ENCODE peak calls at places on chromosomes 12 and 14, in four cellular contexts. Z is heart right ventricle, Q is AG09319, A is Panc1. E is an unnamed sample.
A peak's percentile ranks its signal among the peaks of the same experiment; 100 is the strongest.

GRCh38 chr14:30943694-30944093 is 69.3 kb downstream of the COCH start:
- DNase-seq in Z (no peak), Q (no peak), A (no peak), E (no peak)

GRCh38 chr12:54385251-54385914 is 850 bp upstream of the ZNF385A start:
- DNase-seq in Z (no peak), Q (no peak), A (no peak), E (no peak)

GRCh38 chr14:51095854-51096823 is 1.2 kb upstream of the TRIM9 start:
- DNase-seq in Z (peak; percentile 5), Q (no peak), A (no peak), E (no peak)

GRCh38 chr14:100896369-100897060 is 7.0 kb downstream of the RTL1 start:
- DNase-seq in Z (no peak), Q (no peak), A (no peak), E (no peak)

GRCh38 chr12:105713901-105714300 is 383.4 kb downstream of the C12orf75 start:
- DNase-seq in Z (no peak), Q (no peak), A (no peak), E (no peak)

GRCh38 chr12:40819427-40820108 is 127.3 kb downstream of the CNTN1 start:
- DNase-seq in Z (no peak), Q (no peak), A (no peak), E (peak; percentile 28)

GRCh38 chr12:86249856-86250255 is 6.3 kb downstream of the MGAT4C start:
- DNase-seq in Z (no peak), Q (no peak), A (no peak), E (no peak)

GRCh38 chr14:94998702-94999101 is 158.6 kb downstream of the DICER1 start:
- DNase-seq in Z (no peak), Q (no peak), A (no peak), E (no peak)

GRCh38 chr14:101009531-101009930 is 106.0 kb upstream of the RTL1 start:
- DNase-seq in Z (no peak), Q (no peak), A (no peak), E (no peak)

GRCh38 chr12:122858171-122858570 is 22.9 kb downstream of the HIP1R start:
- DNase-seq in Z (no peak), Q (no peak), A (no peak), E (no peak)

GRCh38 chr12:122836027-122836921 is 1.0 kb downstream of the HIP1R start:
- DNase-seq in Z (no peak), Q (no peak), A (no peak), E (peak; percentile 48)

GRCh38 chr14:99554184-99554583 is 49.8 kb downstream of the CCDC85C start:
- DNase-seq in Z (no peak), Q (no peak), A (no peak), E (no peak)

GRCh38 chr12:31518680-31519227 is 72.2 kb downstream of the DENND5B start:
- DNase-seq in Z (peak; percentile 31), Q (peak; percentile 96), A (peak; percentile 95), E (no peak)

GRCh38 chr14:75821828-75822521 is 159.8 kb downstream of the TGFB3 start:
- DNase-seq in Z (no peak), Q (no peak), A (no peak), E (no peak)

GRCh38 chr12:2462087-2462486 is 332.7 kb upstream of the FKBP4 start:
- DNase-seq in Z (no peak), Q (no peak), A (no peak), E (no peak)

GRCh38 chr12:81077686-81078441 is at the start of gene ACSS3:
- DNase-seq in Z (peak; percentile 78), Q (no peak), A (no peak), E (no peak)

GRCh38 chr12:113109360-113109759 is 26.2 kb downstream of the RASAL1 start:
- DNase-seq in Z (no peak), Q (no peak), A (no peak), E (no peak)

GRCh38 chr12:109482894-109483293 is 5.5 kb downstream of the UBE3B start:
- DNase-seq in Z (no peak), Q (no peak), A (no peak), E (no peak)

GRCh38 chr12:22684526-22685118 is 59.7 kb downstream of the ETNK1 start:
- DNase-seq in Z (no peak), Q (peak; percentile 8), A (no peak), E (no peak)
- TF ChIP-seq CTCF in Z (peak; percentile 76), Q (peak; percentile 62), A (peak; percentile 60), E (peak; percentile 62)

GRCh38 chr14:62763951-62764350 is 281.3 kb downstream of the KCNH5 start:
- DNase-seq in Z (no peak), Q (no peak), A (no peak), E (no peak)

GRCh38 chr14:62759796-62760195 is 285.5 kb downstream of the KCNH5 start:
- DNase-seq in Z (no peak), Q (no peak), A (no peak), E (no peak)
- TF ChIP-seq CTCF in Z (no peak), Q (no peak), A (no peak), E (no peak)

DNA sequence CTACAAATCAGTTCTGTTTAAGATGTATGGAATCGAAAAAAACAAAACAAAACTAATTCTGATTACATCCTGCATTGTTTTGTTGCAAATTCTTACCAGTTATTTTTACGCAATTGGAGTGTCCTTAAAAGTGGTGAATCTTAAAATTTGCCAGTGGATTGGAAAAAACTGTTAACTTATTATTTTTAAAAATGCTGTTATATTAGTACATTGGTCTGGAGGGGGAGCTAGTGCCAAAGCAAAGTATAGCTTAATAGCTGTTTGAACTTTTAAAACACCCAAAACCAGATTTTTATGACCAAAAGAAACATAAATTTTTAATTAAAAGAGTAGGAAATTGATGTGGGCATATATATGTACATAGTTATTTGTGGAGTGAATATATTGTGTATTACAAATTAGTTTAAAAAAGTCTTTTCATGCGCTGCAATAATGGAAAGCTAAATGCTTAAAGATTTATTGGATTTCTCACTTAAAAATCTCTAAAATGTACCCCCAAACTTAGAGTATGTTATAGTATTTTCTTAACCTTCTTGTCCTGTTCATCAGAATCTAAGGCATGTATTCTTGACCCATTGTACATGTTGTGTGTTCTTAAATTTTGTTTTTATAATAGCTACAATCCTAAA is 2.5 kb downstream of the FUT8 start:
- DNase-seq in Z (peak; percentile 16), Q (no peak), A (no peak), E (no peak)
- TF ChIP-seq CTCF in Z (peak; percentile 72), Q (peak; percentile 59), A (peak; percentile 53), E (peak; percentile 32)

GRCh38 chr12:124433147-124433874 is 134.1 kb downstream of the NCOR2 start:
- DNase-seq in Z (peak; percentile 82), Q (no peak), A (no peak), E (no peak)
- TF ChIP-seq CTCF in Z (peak; percentile 41), Q (no peak), A (no peak), E (no peak)

GRCh38 chr12:49580572-49581535 is 12.9 kb upstream of the MCRS1 start:
- DNase-seq in Z (peak; percentile 80), Q (peak; percentile 27), A (peak; percentile 27), E (peak; percentile 74)
- TF ChIP-seq CTCF in Z (peak; percentile 86), Q (peak; percentile 91), A (peak; percentile 92), E (peak; percentile 49)

DNA sequence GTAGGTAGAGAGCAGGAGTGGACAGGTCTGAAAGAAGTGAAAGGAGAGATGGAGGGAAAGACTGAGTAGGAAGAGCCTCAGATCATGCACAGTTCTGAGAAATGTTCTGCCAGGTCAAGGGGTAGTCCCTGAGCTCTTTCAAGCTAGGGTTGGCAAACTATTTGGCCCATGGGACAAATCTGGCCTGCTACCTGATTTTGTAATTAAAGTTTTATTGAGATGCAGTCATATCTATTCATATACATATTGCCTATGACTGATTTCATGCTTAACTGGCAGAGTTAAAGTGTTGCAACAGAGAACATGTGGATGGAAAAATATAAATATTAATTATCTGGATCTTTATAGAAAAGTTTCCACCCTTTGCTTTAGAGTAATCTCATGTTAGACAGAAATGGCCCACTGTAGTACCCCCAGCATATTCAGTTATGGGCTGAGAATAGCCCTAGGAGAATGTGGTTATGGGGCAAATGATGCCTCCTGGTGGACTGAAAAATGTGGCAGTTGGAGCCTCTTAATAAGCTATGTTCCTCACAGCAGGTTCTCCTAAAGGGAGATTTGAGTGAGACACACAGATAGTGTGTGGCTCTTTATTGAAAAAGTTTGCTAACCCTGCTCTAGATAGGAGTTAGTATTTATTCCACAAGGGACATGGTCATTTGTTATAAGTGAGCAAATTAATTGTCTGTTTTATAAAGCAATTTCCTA is 476.9 kb downstream of the LRIG3 start:
- DNase-seq in Z (peak; percentile 6), Q (no peak), A (no peak), E (no peak)
- TF ChIP-seq CTCF in Z (peak; percentile 59), Q (peak; percentile 36), A (peak; percentile 36), E (peak; percentile 29)

DNA sequence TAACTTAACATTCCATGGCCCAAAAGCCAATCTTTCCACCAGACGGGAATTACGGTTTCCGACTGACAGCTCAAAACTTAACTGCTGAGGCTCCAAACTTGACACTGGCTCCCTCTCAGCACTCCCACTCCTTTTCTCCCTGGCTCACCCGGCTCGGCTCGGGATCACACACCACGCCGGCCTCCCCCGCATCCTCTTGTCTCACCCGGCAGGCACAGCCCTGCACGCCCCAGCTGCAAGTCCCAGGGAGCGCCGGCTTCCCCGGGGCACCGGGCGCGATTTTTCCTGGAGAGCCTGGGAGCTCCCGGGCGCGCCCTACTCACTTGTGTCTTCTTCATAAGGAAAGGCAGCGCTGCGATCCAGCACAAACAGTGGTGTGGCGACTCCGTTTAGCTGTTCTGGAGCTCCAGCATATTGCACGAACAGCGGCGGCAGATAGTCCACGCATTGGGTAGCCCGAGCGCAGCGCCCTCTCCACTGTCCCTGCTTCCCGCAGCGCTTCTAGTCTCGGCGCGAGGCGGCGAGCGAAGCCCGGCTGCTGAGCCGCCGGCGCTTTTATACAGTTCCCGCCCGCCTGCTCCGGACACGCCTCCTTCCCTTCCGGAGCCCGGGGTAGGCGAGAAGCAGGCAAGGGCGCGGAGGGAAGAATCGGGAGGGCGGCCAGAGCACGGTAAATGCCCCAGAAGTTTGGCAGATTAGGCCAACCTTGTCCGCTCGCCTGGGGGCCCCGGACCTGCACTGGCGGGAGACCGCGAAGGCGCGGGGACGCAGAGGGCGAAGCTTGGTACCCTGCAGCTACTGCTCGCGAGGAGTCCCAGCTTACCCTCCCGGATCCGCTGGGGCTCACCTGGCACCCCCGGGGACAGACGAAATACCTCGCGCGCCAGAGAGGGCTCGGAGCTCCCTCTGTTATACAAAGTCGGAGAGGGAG is at the start of gene KITLG:
- DNase-seq in Z (peak; percentile 83), Q (peak; percentile 78), A (no peak), E (peak; percentile 85)
- TF ChIP-seq CTCF in Z (peak; percentile 64), Q (peak; percentile 64), A (peak; percentile 41), E (no peak)

GRCh38 chr14:65104791-65105190 is 2.5 kb upstream of the MAX start:
- DNase-seq in Z (no peak), Q (no peak), A (no peak), E (no peak)

GRCh38 chr14:65101631-65102440 is 481 bp downstream of the MAX start:
- DNase-seq in Z (peak; percentile 14), Q (no peak), A (no peak), E (peak; percentile 41)

GRCh38 chr14:65102441-65103149 is at the start of gene MAX:
- DNase-seq in Z (peak; percentile 98), Q (peak; percentile 98), A (peak; percentile 69), E (peak; percentile 91)

GRCh38 chr14:65100905-65101541 is 1.3 kb downstream of the MAX start:
- DNase-seq in Z (no peak), Q (no peak), A (no peak), E (no peak)

GRCh38 chr14:65103150-65103760 is 938 bp upstream of the MAX start:
- DNase-seq in Z (no peak), Q (no peak), A (no peak), E (no peak)
- TF ChIP-seq CTCF in Z (no peak), Q (peak; percentile 5), A (peak; percentile 34), E (no peak)

E was measured in mesothelial cell of epicardium.